ENCODE peak calls at places on chromosomes 16 and 17, in eight cellular contexts. C, U, H, L, V, X, Q and B are unnamed samples.

GRCh38 chr17:76872221-76872873 is 4.1 kb downstream of the MGAT5B start:
- DNase-seq in C (no peak), U (no peak), H (no peak), L (no peak), V (peak; percentile 96), X (no peak), Q (no peak), B (no peak)

GRCh38 chr16:49491111-49491670 is 117.6 kb downstream of the C16orf78 start:
- DNase-seq in C (no peak), U (no peak), H (no peak), L (no peak), V (no peak), X (peak; percentile 14), Q (no peak), B (no peak)

GRCh38 chr17:82283208-82283749 is 9.8 kb upstream of the CSNK1D start:
- DNase-seq in C (no peak), U (no peak), H (no peak), L (no peak), V (peak; percentile 93), X (no peak), Q (no peak), B (peak; percentile 51)

GRCh38 chr17:7782237-7782636 is 51.8 kb upstream of the KDM6B start:
- DNase-seq in C (no peak), U (no peak), H (no peak), L (no peak), V (peak; percentile 61), X (no peak), Q (no peak), B (no peak)

GRCh38 chr17:705011-705410 is 9.6 kb downstream of the VPS53 start:
- DNase-seq in C (no peak), U (no peak), H (no peak), L (no peak), V (no peak), X (no peak), Q (no peak), B (peak; percentile 76)

GRCh38 chr16:58709338-58709737 is 24.8 kb upstream of the SLC38A7 start:
- DNase-seq in C (no peak), U (no peak), H (no peak), L (no peak), V (no peak), X (no peak), Q (no peak), B (peak; percentile 97)

GRCh38 chr17:73170324-73170723 is 5.5 kb downstream of the SSTR2 start:
- DNase-seq in C (no peak), U (no peak), H (no peak), L (no peak), V (no peak), X (no peak), Q (no peak), B (no peak)

GRCh38 chr17:60102632-60103047 is 23.9 kb upstream of the HEATR6 start:
- DNase-seq in C (peak; percentile 45), U (peak; percentile 42), H (peak; percentile 3), L (no peak), V (peak; percentile 79), X (no peak), Q (no peak), B (peak; percentile 21)

GRCh38 chr17:61907361-61907760 is 20.4 kb downstream of the INTS2 start:
- DNase-seq in C (no peak), U (no peak), H (no peak), L (no peak), V (no peak), X (no peak), Q (no peak), B (no peak)

GRCh38 chr17:9098242-9098641 is 76.9 kb downstream of the NTN1 start:
- DNase-seq in C (no peak), U (no peak), H (no peak), L (no peak), V (no peak), X (no peak), Q (no peak), B (no peak)

GRCh38 chr17:80678621-80679020 is 134.0 kb downstream of the RPTOR start:
- DNase-seq in C (no peak), U (no peak), H (no peak), L (no peak), V (peak; percentile 91), X (no peak), Q (no peak), B (no peak)

GRCh38 chr17:29238133-29238850 is 8.4 kb upstream of the CRYBA1 start:
- DNase-seq in C (no peak), U (no peak), H (no peak), L (no peak), V (peak; percentile 64), X (no peak), Q (no peak), B (no peak)

DNA sequence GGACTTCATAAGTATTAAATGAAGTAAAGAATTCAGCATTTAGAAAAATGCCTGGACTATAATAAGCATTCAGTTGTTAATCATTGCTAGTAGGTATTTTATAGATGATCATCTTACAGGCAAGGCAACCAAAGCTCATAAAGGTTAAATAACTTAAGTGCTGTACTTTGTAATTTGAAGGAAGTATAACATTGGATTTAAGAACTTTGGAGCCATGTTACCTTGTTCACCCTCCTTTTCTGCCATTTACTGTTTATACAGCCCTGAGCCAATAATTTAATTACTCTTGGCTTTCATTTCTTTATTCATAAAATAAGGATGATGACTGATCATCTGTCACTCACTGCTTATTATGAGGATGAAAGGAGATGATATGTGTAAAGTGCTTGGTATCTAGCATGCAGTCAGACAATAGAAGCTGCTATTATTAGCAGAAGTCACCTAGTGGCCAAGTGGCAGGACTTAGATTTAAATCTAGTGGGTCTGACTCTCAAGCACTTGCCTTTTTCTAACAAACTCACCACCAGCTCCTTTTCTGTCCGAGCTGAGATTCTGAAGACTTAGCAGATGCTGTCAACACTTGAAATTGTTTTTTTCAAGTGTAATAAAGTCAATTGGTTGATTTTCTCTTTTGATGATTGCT is 18.2 kb upstream of the DDX52 start:
- DNase-seq in C (no peak), U (no peak), H (no peak), L (no peak), V (no peak), X (no peak), Q (no peak), B (no peak)
- TF ChIP-seq CTCF in C (no peak), U (no peak), H (no peak), L (no peak), V (no peak), X (peak; percentile 7), Q (no peak), B (no peak)

GRCh38 chr16:89435051-89435450 is 55.3 kb downstream of the ANKRD11 start:
- DNase-seq in C (no peak), U (no peak), H (no peak), L (no peak), V (no peak), X (no peak), Q (no peak), B (no peak)

GRCh38 chr16:89430436-89431157 is 59.8 kb downstream of the ANKRD11 start:
- DNase-seq in C (no peak), U (no peak), H (no peak), L (no peak), V (no peak), X (peak; percentile 70), Q (no peak), B (no peak)

GRCh38 chr16:89434490-89434889 is 55.9 kb downstream of the ANKRD11 start:
- DNase-seq in C (no peak), U (no peak), H (no peak), L (no peak), V (no peak), X (no peak), Q (no peak), B (no peak)

GRCh38 chr16:89431158-89431584 is 59.2 kb downstream of the ANKRD11 start:
- DNase-seq in C (no peak), U (peak; percentile 45), H (peak; percentile 71), L (no peak), V (peak; percentile 96), X (peak; percentile 78), Q (peak; percentile 50), B (peak; percentile 85)

DNA sequence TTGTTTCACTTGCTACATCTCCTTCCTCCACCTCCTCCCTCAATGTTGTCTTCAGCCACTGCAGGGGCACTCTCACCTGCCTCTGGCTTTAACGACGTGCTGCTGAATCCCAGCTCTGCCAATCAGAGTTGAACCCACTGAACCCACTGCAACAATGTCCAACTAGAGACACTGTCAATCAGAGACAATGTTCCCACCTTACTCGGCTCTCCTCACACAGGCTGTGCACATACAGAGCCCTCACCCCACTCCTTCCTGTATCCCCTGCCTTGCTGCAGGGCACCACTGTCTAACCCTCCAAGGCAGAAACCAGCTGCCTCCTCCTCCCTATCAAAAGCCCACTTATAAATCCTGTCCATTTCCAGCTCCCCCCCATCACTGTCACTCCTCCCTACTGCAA is 58.7 kb downstream of the ANKRD11 start:
- DNase-seq in C (no peak), U (no peak), H (no peak), L (no peak), V (no peak), X (no peak), Q (no peak), B (no peak)
- H3K27ac ChIP-seq in C (no peak overlapping the region), U (peak overlapping the region; percentile 1), H (no peak overlapping the region), L (no peak overlapping the region), V (peak overlapping the region; percentile 27), X (peak overlapping the region; percentile 1), Q (peak overlapping the region; percentile 46), B (no peak overlapping the region)

GRCh38 chr16:29790183-29790948 is at the start of gene KIF22:
- DNase-seq in C (peak; percentile 100), U (peak; percentile 99), H (peak; percentile 98), L (peak; percentile 99), V (peak; percentile 98), X (peak; percentile 99), Q (peak; percentile 100), B (peak; percentile 99)
- TF ChIP-seq POLR2A in C (peak; percentile 67), U (peak; percentile 84), H (peak; percentile 89), L (peak; percentile 48), V (peak; percentile 52), X (peak; percentile 52), Q (no peak), B (peak; percentile 64)

GRCh38 chr16:66945939-66946338 is 10.6 kb downstream of the CES2 start:
- DNase-seq in C (no peak), U (no peak), H (no peak), L (no peak), V (no peak), X (no peak), Q (no peak), B (no peak)
- TF ChIP-seq CTCF in C (no peak), U (no peak), H (no peak), L (no peak), V (no peak), X (no peak), Q (no peak), B (no peak)

GRCh38 chr16:5925850-5926249 is 828.3 kb upstream of the EEF2KMT start:
- DNase-seq in C (no peak), U (no peak), H (no peak), L (no peak), V (no peak), X (no peak), Q (no peak), B (no peak)
- H3K27ac ChIP-seq in C (no peak overlapping the region), U (no peak overlapping the region), H (no peak overlapping the region), L (no peak overlapping the region), V (no peak overlapping the region), X (no peak overlapping the region), Q (no peak overlapping the region), B (no peak overlapping the region)